ENCODE peak calls at places on chromosomes 16 and 17, in eight cellular contexts. H, K, D, P, M, Y, J and G are unnamed samples.
A peak's percentile ranks its signal among the peaks of the same experiment; 100 is the strongest.

GRCh38 chr17:44241104-44241503 is 21.6 kb upstream of the UBTF start:
- DNase-seq in D (no peak), J (no peak), H (no peak), P (no peak), M (no peak), Y (no peak), K (no peak), G (no peak)

GRCh38 chr17:79797492-79798295 is 817 bp upstream of the CBX8 start:
- DNase-seq in Y (no peak), D (no peak), J (no peak), P (no peak), K (peak; percentile 65), H (no peak), M (no peak), G (no peak)

GRCh38 chr16:81496742-81497141 is 52.1 kb downstream of the CMIP start:
- DNase-seq in H (no peak), M (no peak), D (no peak), K (no peak), J (no peak), Y (no peak), P (no peak), G (no peak)

GRCh38 chr16:70470927-70471341 is 16.5 kb downstream of the FCSK start:
- DNase-seq in Y (peak; percentile 12), M (no peak), J (no peak), P (no peak), H (no peak), D (peak; percentile 94), K (peak; percentile 74), G (no peak)

GRCh38 chr16:80008857-80009256 is 408.3 kb upstream of the MAF start:
- DNase-seq in H (no peak), K (no peak), P (no peak), Y (no peak), M (no peak), J (no peak), D (no peak), G (no peak)

GRCh38 chr17:43573579-43574321 is 27.6 kb upstream of the ETV4 start:
- DNase-seq in H (no peak), J (no peak), Y (no peak), D (no peak), M (no peak), P (no peak), K (no peak), G (no peak)

GRCh38 chr17:44916781-44917241 is 1.5 kb upstream of the GFAP start:
- DNase-seq in Y (peak; percentile 75), K (no peak), P (no peak), H (no peak), D (no peak), J (peak; percentile 37), M (no peak), G (peak; percentile 88)

GRCh38 chr17:82349287-82349701 is 9.8 kb upstream of the TEX19 start:
- DNase-seq in D (peak; percentile 61), H (no peak), Y (no peak), P (no peak), J (no peak), M (peak; percentile 76), K (no peak), G (no peak)

GRCh38 chr17:44354582-44355309 is 8.9 kb downstream of the FAM171A2 start:
- DNase-seq in Y (no peak), H (no peak), K (peak; percentile 96), P (peak; percentile 48), J (no peak), D (peak; percentile 98), M (no peak), G (no peak)

GRCh38 chr17:80426671-80427326 is 11.8 kb downstream of the ENDOV start:
- DNase-seq in P (peak; percentile 77), H (peak; percentile 75), K (peak; percentile 97), D (peak; percentile 99), Y (peak; percentile 82), M (no peak), J (peak; percentile 46), G (peak; percentile 63)

GRCh38 chr17:82297280-82297803 is 20.1 kb downstream of the CD7 start:
- DNase-seq in D (peak; percentile 54), J (peak; percentile 94), P (peak; percentile 82), M (peak; percentile 37), K (no peak), H (peak; percentile 86), Y (peak; percentile 86), G (peak; percentile 76)

GRCh38 chr16:12651765-12652531 is 151.7 kb downstream of the CPPED1 start:
- DNase-seq in M (no peak), H (no peak), Y (no peak), J (no peak), P (no peak), K (no peak), D (no peak), G (no peak)

GRCh38 chr17:40180694-40181093 is 3.4 kb downstream of the RAPGEFL1 start:
- DNase-seq in K (no peak), Y (no peak), J (no peak), M (no peak), D (no peak), H (no peak), P (no peak), G (no peak)

GRCh38 chr17:51298508-51299371 is 38.4 kb downstream of the UTP18 start:
- DNase-seq in J (peak; percentile 16), K (no peak), Y (peak; percentile 68), D (peak; percentile 52), P (no peak), H (no peak), M (no peak), G (no peak)

GRCh38 chr16:57537596-57538234 is 1.3 kb upstream of the CCDC102A start:
- DNase-seq in D (peak; percentile 17), M (no peak), K (peak; percentile 40), J (no peak), P (no peak), H (no peak), Y (no peak), G (no peak)

GRCh38 chr17:75130632-75131277 is 787 bp downstream of the NT5C start:
- DNase-seq in Y (peak; percentile 73), P (peak; percentile 34), J (peak; percentile 55), D (peak; percentile 92), H (no peak), M (no peak), K (peak; percentile 79), G (peak; percentile 74)

GRCh38 chr16:29688172-29688571 is 9.2 kb downstream of the QPRT start:
- DNase-seq in J (no peak), P (no peak), Y (no peak), K (no peak), D (peak; percentile 52), M (no peak), H (no peak), G (no peak)

GRCh38 chr16:85462405-85463227 is 150.5 kb upstream of the GSE1 start:
- DNase-seq in Y (no peak), P (no peak), J (no peak), K (no peak), D (peak; percentile 87), M (no peak), H (no peak), G (no peak)
- H3K4me3 ChIP-seq in Y (no peak overlapping the region), P (no peak overlapping the region), J (no peak overlapping the region), K (peak overlapping the region; percentile 4), D (peak overlapping the region; percentile 28), M (peak overlapping the region; percentile 27), H (peak overlapping the region; percentile 44), G (no peak overlapping the region)

GRCh38 chr16:67628216-67628615 is 16.7 kb upstream of the CARMIL2 start:
- DNase-seq in M (no peak), D (no peak), H (no peak), P (no peak), Y (no peak), J (no peak), K (no peak), G (no peak)

GRCh38 chr16:67637625-67638024 is 7.3 kb upstream of the CARMIL2 start:
- DNase-seq in H (no peak), K (no peak), Y (no peak), D (no peak), M (no peak), P (no peak), J (no peak), G (no peak)

GRCh38 chr16:67636713-67637112 is 8.2 kb upstream of the CARMIL2 start:
- DNase-seq in M (no peak), H (no peak), J (no peak), D (no peak), P (no peak), Y (no peak), K (no peak), G (no peak)

GRCh38 chr16:67632415-67633172 is 12.3 kb upstream of the CARMIL2 start:
- DNase-seq in J (no peak), Y (no peak), P (no peak), H (no peak), M (no peak), K (no peak), D (no peak), G (no peak)
- H3K36me3 ChIP-seq in J (peaks cover 25% of the 10 kb centered on the region), Y (peaks cover 17% of the 10 kb centered on the region), P (peaks cover 80% of the 10 kb centered on the region), H (peaks cover 66% of the 10 kb centered on the region), M (peaks cover 12% of the 10 kb centered on the region), K (peaks cover 62% of the 10 kb centered on the region), D (peaks cover 22% of the 10 kb centered on the region), G (peaks cover 14% of the 10 kb centered on the region)

DNA sequence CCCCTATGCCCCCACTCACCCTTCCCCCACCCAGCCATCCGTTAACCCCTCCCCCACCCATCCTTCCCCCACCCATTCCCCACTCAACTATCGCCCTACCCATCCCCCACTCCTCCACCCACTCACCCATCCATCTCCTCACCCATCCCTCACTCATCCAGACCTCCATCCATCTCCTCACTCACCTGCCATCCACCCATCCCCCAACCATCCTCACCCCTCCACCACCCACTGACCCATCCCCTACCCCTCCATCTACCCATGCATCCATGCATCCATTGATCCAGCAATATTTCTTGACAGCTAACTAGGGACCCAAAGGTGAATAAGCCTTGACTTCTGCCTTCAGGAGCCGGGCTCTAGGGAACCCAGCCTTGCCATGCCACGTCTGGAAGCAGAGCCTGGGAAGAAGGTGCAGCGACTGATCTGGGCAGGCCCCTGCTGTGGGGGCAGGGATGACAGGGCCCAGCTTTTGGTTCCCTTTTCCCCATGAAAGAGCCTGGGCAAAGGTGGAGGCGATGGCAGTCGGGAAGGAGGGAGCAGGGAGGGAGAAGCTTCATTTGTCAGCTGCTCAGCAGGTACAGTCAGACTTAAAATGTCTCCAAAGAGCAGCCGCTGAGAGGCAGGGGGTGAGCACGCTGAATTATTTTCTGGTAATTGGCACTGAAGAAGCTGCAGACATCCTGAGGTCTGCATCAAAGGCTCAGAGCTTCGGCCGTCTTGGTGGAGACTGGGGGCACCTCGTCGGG is 23.2 kb upstream of the DOC2B start:
- DNase-seq in H (no peak), P (no peak), D (no peak), K (no peak), J (no peak), Y (no peak), M (no peak), G (no peak)
- H3K27me3 ChIP-seq in H (no peaks in the 10 kb centered on the region), P (no peaks in the 10 kb centered on the region), D (peaks cover 1% of the 10 kb centered on the region), K (peaks cover 7% of the 10 kb centered on the region), J (no peaks in the 10 kb centered on the region), Y (no peaks in the 10 kb centered on the region), M (peaks cover 9% of the 10 kb centered on the region), G (peaks cover 4% of the 10 kb centered on the region)

DNA sequence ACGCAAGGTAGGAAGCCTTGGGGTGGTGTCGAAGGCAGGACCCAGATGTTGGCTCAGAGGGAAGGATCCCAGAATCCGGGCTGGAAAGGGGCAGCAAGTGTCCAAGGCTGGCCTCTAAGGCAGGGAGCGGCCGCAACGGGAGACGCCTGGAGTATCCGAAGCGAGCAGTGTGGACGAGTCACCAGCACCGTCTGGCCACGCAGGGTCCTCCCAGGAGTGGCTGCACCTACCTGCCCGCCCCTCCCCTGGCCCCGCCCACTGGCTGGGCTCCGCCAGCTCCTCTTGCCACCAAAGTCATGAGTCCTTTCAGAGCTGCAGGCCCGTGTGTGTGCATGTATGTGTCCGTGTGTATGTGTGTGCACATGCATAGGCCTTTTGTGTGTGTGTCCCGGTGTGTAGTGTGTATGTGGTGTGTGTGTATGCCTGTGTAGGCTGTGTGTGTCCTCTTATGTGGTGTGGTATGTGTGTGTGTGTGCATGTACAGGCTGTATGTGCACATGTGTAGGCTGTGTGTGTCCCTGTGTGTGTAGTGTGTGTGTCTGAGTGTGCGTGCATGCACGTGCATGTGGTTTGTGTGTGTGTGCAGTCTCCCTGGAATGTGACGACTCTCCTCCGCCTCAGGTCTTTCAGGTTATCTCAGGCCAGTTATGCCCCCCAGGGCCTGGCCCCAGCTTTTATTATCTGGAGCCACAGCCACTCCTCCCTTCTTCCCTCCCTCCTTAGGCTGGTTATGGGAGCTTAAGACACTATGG is at the start of gene PRSS8:
- DNase-seq in H (no peak), P (no peak), M (no peak), Y (peak; percentile 54), D (peak; percentile 89), J (peak; percentile 68), K (peak; percentile 83), G (no peak)
- H3K4me3 ChIP-seq in H (no peak within 1 kb of the TSS), P (no peak within 1 kb of the TSS), M (no peak within 1 kb of the TSS), Y (peak within 1 kb of the TSS; percentile 62), D (peak within 1 kb of the TSS; percentile 81), J (peak within 1 kb of the TSS; percentile 70), K (peak within 1 kb of the TSS; percentile 87), G (no peak within 1 kb of the TSS)